ENCODE peak calls at places on chromosomes 12 and 14, in nine cellular contexts. M, F, C, N, V, U, Q, L and P are unnamed samples.

GRCh38 chr12:58877243-58877743 is 43.0 kb downstream of the LRIG3 start:
- DNase-seq in M (no peak), F (no peak), C (no peak), N (no peak), V (no peak), U (peak; percentile 35), Q (no peak), L (peak; percentile 76), P (no peak)

GRCh38 chr14:59293934-59294661 is 105.6 kb downstream of the DAAM1 start:
- DNase-seq in M (no peak), F (no peak), C (no peak), N (no peak), V (no peak), U (no peak), Q (no peak), L (no peak), P (no peak)

GRCh38 chr14:68806526-68807147 is 13.8 kb upstream of the ZFP36L1 start:
- DNase-seq in M (no peak), F (no peak), C (no peak), N (no peak), V (no peak), U (no peak), Q (peak; percentile 37), L (peak; percentile 24), P (peak; percentile 72)

GRCh38 chr14:88556581-88556980 is 1.8 kb upstream of the PTPN21 start:
- DNase-seq in M (no peak), F (no peak), C (no peak), N (no peak), V (no peak), U (no peak), Q (no peak), L (no peak), P (no peak)

GRCh38 chr12:80702889-80703605 is 4.4 kb upstream of the MYF6 start:
- DNase-seq in M (peak; percentile 18), F (no peak), C (no peak), N (no peak), V (no peak), U (peak; percentile 5), Q (no peak), L (no peak), P (no peak)

GRCh38 chr14:64501326-64502171 is 2.1 kb downstream of the ZBTB25 start:
- DNase-seq in M (no peak), F (no peak), C (peak; percentile 68), N (no peak), V (no peak), U (peak; percentile 55), Q (peak; percentile 58), L (peak; percentile 43), P (peak; percentile 92)

GRCh38 chr12:110679201-110679600 is 9.7 kb downstream of the HVCN1 start:
- DNase-seq in M (no peak), F (no peak), C (no peak), N (no peak), V (no peak), U (no peak), Q (no peak), L (no peak), P (no peak)

GRCh38 chr12:50696931-50697330 is 67.0 kb upstream of the ATF1 start:
- DNase-seq in M (no peak), F (no peak), C (no peak), N (no peak), V (no peak), U (no peak), Q (no peak), L (no peak), P (no peak)

GRCh38 chr12:1948883-1949282 is 30.4 kb upstream of the CACNA2D4 start:
- DNase-seq in M (no peak), F (no peak), C (no peak), N (no peak), V (no peak), U (no peak), Q (no peak), L (peak; percentile 50), P (no peak)

GRCh38 chr12:14902465-14902864 is 16.8 kb upstream of the MGP start:
- DNase-seq in M (no peak), F (no peak), C (no peak), N (no peak), V (no peak), U (no peak), Q (no peak), L (no peak), P (no peak)

GRCh38 chr14:71206766-71207371 is 299.6 kb downstream of the PCNX1 start:
- DNase-seq in M (no peak), F (no peak), C (no peak), N (no peak), V (no peak), U (no peak), Q (peak; percentile 64), L (peak; percentile 26), P (peak; percentile 68)

GRCh38 chr12:2248901-2249381 is 196.2 kb downstream of the CACNA1C start:
- DNase-seq in M (no peak), F (no peak), C (no peak), N (no peak), V (no peak), U (no peak), Q (peak; percentile 63), L (no peak), P (no peak)

GRCh38 chr12:75818863-75819262 is 212.7 kb downstream of the PHLDA1 start:
- DNase-seq in M (no peak), F (no peak), C (no peak), N (no peak), V (no peak), U (no peak), Q (no peak), L (no peak), P (no peak)

GRCh38 chr14:91394105-91395081 is 23.2 kb downstream of the CCDC88C start:
- DNase-seq in M (no peak), F (no peak), C (no peak), N (no peak), V (no peak), U (no peak), Q (no peak), L (no peak), P (no peak)

GRCh38 chr12:108234155-108234554 is 105.0 kb downstream of the CMKLR1 start:
- DNase-seq in M (no peak), F (no peak), C (no peak), N (no peak), V (no peak), U (no peak), Q (peak; percentile 58), L (no peak), P (no peak)

GRCh38 chr14:23306412-23307145 is at the start of gene BCL2L2:
- DNase-seq in M (peak; percentile 97), F (peak; percentile 95), C (peak; percentile 94), N (peak; percentile 96), V (peak; percentile 84), U (peak; percentile 98), Q (peak; percentile 91), L (peak; percentile 92), P (peak; percentile 97)

GRCh38 chr14:63178912-63179311 is 25.3 kb upstream of the RHOJ start:
- DNase-seq in M (no peak), F (no peak), C (no peak), N (no peak), V (no peak), U (no peak), Q (no peak), L (no peak), P (no peak)

GRCh38 chr12:132364348-132364902 is 35.0 kb upstream of the GALNT9 start:
- DNase-seq in M (no peak), F (no peak), C (no peak), N (no peak), V (no peak), U (no peak), Q (no peak), L (no peak), P (no peak)

GRCh38 chr12:91434081-91434480 is 251.5 kb upstream of the DCN start:
- DNase-seq in M (no peak), F (no peak), C (no peak), N (no peak), V (no peak), U (no peak), Q (no peak), L (no peak), P (no peak)
- TF ChIP-seq POLR2AphosphoS5 in M (no peak), F (no peak), C (no peak), N (no peak), V (no peak), U (no peak), Q (no peak), L (no peak), P (no peak)

GRCh38 chr14:56813143-56813551 is 2.9 kb upstream of the OTX2 start:
- DNase-seq in M (peak; percentile 52), F (no peak), C (no peak), N (no peak), V (no peak), U (no peak), Q (no peak), L (no peak), P (no peak)
- TF ChIP-seq POLR2AphosphoS5 in M (no peak), F (no peak), C (no peak), N (no peak), V (no peak), U (no peak), Q (no peak), L (no peak), P (no peak)

GRCh38 chr12:124510301-124510970 is 57.0 kb downstream of the NCOR2 start:
- DNase-seq in M (peak; percentile 51), F (no peak), C (peak; percentile 45), N (no peak), V (no peak), U (peak; percentile 42), Q (peak; percentile 68), L (peak; percentile 34), P (no peak)

GRCh38 chr12:124511259-124511985 is 56.0 kb downstream of the NCOR2 start:
- DNase-seq in M (no peak), F (no peak), C (no peak), N (no peak), V (no peak), U (no peak), Q (no peak), L (no peak), P (no peak)

GRCh38 chr12:124513297-124513867 is 54.0 kb downstream of the NCOR2 start:
- DNase-seq in M (peak; percentile 90), F (no peak), C (no peak), N (no peak), V (no peak), U (no peak), Q (no peak), L (no peak), P (no peak)

GRCh38 chr12:124514145-124514995 is 53.0 kb downstream of the NCOR2 start:
- DNase-seq in M (no peak), F (no peak), C (no peak), N (no peak), V (no peak), U (no peak), Q (no peak), L (no peak), P (no peak)

GRCh38 chr12:124512667-124513296 is 54.6 kb downstream of the NCOR2 start:
- DNase-seq in M (peak; percentile 98), F (peak; percentile 85), C (peak; percentile 86), N (peak; percentile 90), V (peak; percentile 80), U (peak; percentile 76), Q (peak; percentile 54), L (peak; percentile 87), P (peak; percentile 93)
- TF ChIP-seq POLR2AphosphoS5 in M (no peak), F (no peak), C (peak; percentile 29), N (peak; percentile 85), V (peak; percentile 37), U (no peak), Q (no peak), L (no peak), P (peak; percentile 29)

DNA sequence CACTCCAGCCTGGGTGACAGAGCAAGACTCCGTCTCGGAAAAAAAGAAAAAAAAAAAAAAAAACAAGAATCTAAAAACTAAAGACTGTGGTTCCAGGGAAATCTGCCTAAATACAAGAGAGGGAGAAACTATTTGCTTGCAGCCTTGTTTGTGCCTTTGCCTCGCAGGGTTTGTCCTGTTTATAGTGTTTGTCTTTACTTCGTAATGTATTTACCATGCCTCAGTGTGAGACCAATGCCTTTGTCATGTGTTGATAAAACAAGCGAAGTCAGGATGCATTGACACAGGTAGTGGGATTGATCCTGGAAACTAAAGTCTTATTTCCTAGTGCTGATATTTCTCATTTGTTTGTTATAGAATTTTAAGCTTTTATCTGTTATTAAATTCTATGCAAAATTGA is 199.0 kb downstream of the EXOC5 start:
- DNase-seq in M (no peak), F (no peak), C (no peak), N (no peak), V (no peak), U (no peak), Q (no peak), L (no peak), P (no peak)
- TF ChIP-seq POLR2AphosphoS5 in M (no peak), F (no peak), C (no peak), N (no peak), V (no peak), U (no peak), Q (no peak), L (no peak), P (no peak)